ENCODE peak calls at places on chromosome 14, in five cellular contexts. G is HepG2, F is K562, C is H1, K is GM12892. V is an unnamed sample.

GRCh38 chr14:43003845-43004244 is 1397.2 kb downstream of the LRFN5 start:
- DNase-seq in C (no peak), K (no peak), G (peak), F (no peak), V (no peak)

GRCh38 chr14:80862983-80863382 is 78.6 kb downstream of the CEP128 start:
- DNase-seq in F (no peak), K (no peak), G (no peak), C (no peak), V (no peak)

GRCh38 chr14:73368621-73369020 is 89.7 kb downstream of the NUMB start:
- DNase-seq in K (no peak), G (no peak), F (no peak), C (no peak), V (no peak)

GRCh38 chr14:29282169-29282568 is 515.6 kb downstream of the FOXG1 start:
- DNase-seq in G (no peak), C (no peak), K (no peak), F (no peak), V (no peak)

GRCh38 chr14:51939727-51940126 is 49.6 kb upstream of the RTRAF start:
- DNase-seq in K (no peak), G (no peak), C (no peak), F (no peak), V (no peak)

GRCh38 chr14:92582706-92583452 is 69.3 kb downstream of the RIN3 start:
- DNase-seq in C (no peak), G (no peak), F (no peak), K (peak), V (no peak)

GRCh38 chr14:66624319-66624937 is 116.5 kb downstream of the GPHN start:
- DNase-seq in K (peak), C (no peak), F (peak), G (peak), V (peak)

GRCh38 chr14:36684946-36685345 is 23.3 kb downstream of the PAX9 start:
- DNase-seq in K (no peak), C (no peak), G (no peak), F (no peak), V (no peak)

GRCh38 chr14:76958975-76959710 is 69.4 kb downstream of the IRF2BPL start:
- DNase-seq in G (peak), C (no peak), K (no peak), F (peak), V (no peak)

GRCh38 chr14:75317148-75317547 is 38.5 kb downstream of the FOS start:
- DNase-seq in G (no peak), K (no peak), F (no peak), C (no peak), V (no peak)

GRCh38 chr14:63046339-63047268 is 1.3 kb upstream of the KCNH5 start:
- DNase-seq in F (no peak), G (peak), K (no peak), C (peak), V (no peak)

GRCh38 chr14:73266317-73266716 is 29.0 kb downstream of the PAPLN start:
- DNase-seq in C (no peak), K (no peak), G (no peak), F (no peak), V (no peak)

GRCh38 chr14:69573841-69574265 is 818 bp downstream of the CCDC177 start:
- DNase-seq in F (no peak), G (no peak), K (no peak), C (peak), V (no peak)

GRCh38 chr14:35114036-35114435 is 7.8 kb downstream of the PPP2R3C start:
- DNase-seq in K (no peak), C (no peak), F (no peak), G (no peak), V (no peak)

GRCh38 chr14:45156067-45156466 is 20.3 kb downstream of the FANCM start:
- DNase-seq in C (no peak), K (no peak), G (no peak), F (no peak), V (no peak)

GRCh38 chr14:52356025-52356424 is 41.9 kb downstream of the PTGER2 start:
- DNase-seq in C (no peak), G (no peak), K (no peak), F (no peak), V (no peak)

GRCh38 chr14:102086972-102087761 is at the start of gene HSP90AA1:
- DNase-seq in C (peak), G (peak), K (peak), F (peak), V (peak)
- TF ChIP-seq POLR2A in C (peak), G (peak), K (peak), F (peak), V (peak)

GRCh38 chr14:106586098-106586704 is 1059.8 kb downstream of the TMEM121 start:
- DNase-seq in F (peak), G (peak), C (peak), K (peak), V (peak)
- TF ChIP-seq TAF1 in F (no peak), G (no peak), C (no peak), K (no peak), V (no peak)

GRCh38 chr14:61997146-61997545 is 234.9 kb downstream of the SNAPC1 start:
- DNase-seq in K (no peak), F (no peak), C (no peak), G (no peak), V (no peak)

GRCh38 chr14:61992139-61992538 is 229.9 kb downstream of the SNAPC1 start:
- DNase-seq in F (no peak), G (no peak), C (no peak), K (no peak), V (no peak)

GRCh38 chr14:61994589-61994988 is 232.4 kb downstream of the SNAPC1 start:
- DNase-seq in G (no peak), C (no peak), K (no peak), F (no peak), V (no peak)
- TF ChIP-seq POLR2A in G (no peak), C (no peak), K (no peak), F (no peak), V (no peak)

GRCh38 chr14:68464716-68465115 is 328.2 kb downstream of the ZFP36L1 start:
- DNase-seq in K (no peak), F (no peak), C (no peak), G (no peak), V (no peak)
- TF ChIP-seq TAF1 in K (no peak), F (no peak), C (no peak), G (no peak), V (no peak)

V was measured in GM12891.